ENCODE peak calls at places on chromosomes 5 and 9, in ten cellular contexts. X, D, S, K, I, F, C, Q, U and V are unnamed samples.

GRCh38 chr5:123085638-123086286 is 3.3 kb upstream of the PRDM6 start:
- DNase-seq in U (no peak), X (no peak), C (no peak), Q (no peak), I (no peak), F (no peak), K (no peak), D (no peak), S (no peak), V (no peak)

GRCh38 chr5:164289526-164289925 is 784.1 kb downstream of the MAT2B start:
- DNase-seq in D (no peak), F (no peak), S (no peak), U (no peak), X (no peak), C (no peak), I (no peak), Q (no peak), K (no peak), V (no peak)

GRCh38 chr5:54383225-54383624 is 72.3 kb upstream of the HSPB3 start:
- DNase-seq in X (no peak), S (peak; percentile 39), D (no peak), K (no peak), U (no peak), C (no peak), I (no peak), Q (no peak), F (no peak), V (no peak)

GRCh38 chr9:126635061-126635460 is 21.3 kb downstream of the LMX1B start:
- DNase-seq in F (no peak), U (no peak), X (no peak), C (no peak), S (no peak), D (no peak), Q (no peak), K (no peak), I (no peak), V (no peak)

GRCh38 chr9:117718085-117718484 is 13.9 kb downstream of the TLR4 start:
- DNase-seq in D (no peak), X (no peak), I (no peak), Q (no peak), C (no peak), F (no peak), U (no peak), S (peak; percentile 43), K (no peak), V (no peak)

GRCh38 chr5:463952-464351 is 21.0 kb downstream of the EXOC3 start:
- DNase-seq in K (no peak), Q (peak; percentile 49), F (peak; percentile 91), D (peak; percentile 16), U (peak; percentile 1), X (no peak), C (peak; percentile 48), I (no peak), S (no peak), V (peak; percentile 60)

GRCh38 chr5:176996780-176997179 is 9.8 kb downstream of the UIMC1 start:
- DNase-seq in Q (no peak), K (peak; percentile 5), X (no peak), D (no peak), C (no peak), U (no peak), S (no peak), I (no peak), F (no peak), V (no peak)

GRCh38 chr9:33044162-33044673 is 19.1 kb downstream of the DNAJA1 start:
- DNase-seq in K (peak; percentile 94), F (peak; percentile 54), I (peak; percentile 87), X (peak; percentile 71), U (peak; percentile 79), D (peak; percentile 78), Q (peak; percentile 95), S (peak; percentile 82), C (peak; percentile 34), V (peak; percentile 50)

GRCh38 chr9:77807295-77807694 is 159.2 kb upstream of the GNA14 start:
- DNase-seq in D (no peak), U (no peak), F (no peak), I (no peak), S (peak; percentile 93), Q (no peak), K (peak; percentile 27), C (no peak), X (peak; percentile 67), V (no peak)

GRCh38 chr5:54317511-54318260 is 7.3 kb upstream of the ARL15 start:
- DNase-seq in D (no peak), I (no peak), C (no peak), X (no peak), F (no peak), Q (no peak), K (no peak), U (peak; percentile 60), S (no peak), V (no peak)

GRCh38 chr9:102551346-102551745 is 443.8 kb upstream of the CYLC2 start:
- DNase-seq in U (no peak), C (no peak), Q (no peak), D (no peak), F (no peak), S (no peak), X (no peak), I (no peak), K (no peak), V (no peak)

GRCh38 chr9:102550266-102550665 is 444.9 kb upstream of the CYLC2 start:
- DNase-seq in C (no peak), F (no peak), X (no peak), I (no peak), S (no peak), K (no peak), D (no peak), U (no peak), Q (no peak), V (no peak)
- H3K9me3 ChIP-seq in C (no peaks in the 10 kb centered on the region), F (peaks cover 24% of the 10 kb centered on the region), X (peaks cover 10% of the 10 kb centered on the region), I (no peaks in the 10 kb centered on the region), S (peaks cover 10% of the 10 kb centered on the region), K (no peaks in the 10 kb centered on the region), D (no peaks in the 10 kb centered on the region), U (no peaks in the 10 kb centered on the region), Q (no peaks in the 10 kb centered on the region), V (no peaks in the 10 kb centered on the region)

DNA sequence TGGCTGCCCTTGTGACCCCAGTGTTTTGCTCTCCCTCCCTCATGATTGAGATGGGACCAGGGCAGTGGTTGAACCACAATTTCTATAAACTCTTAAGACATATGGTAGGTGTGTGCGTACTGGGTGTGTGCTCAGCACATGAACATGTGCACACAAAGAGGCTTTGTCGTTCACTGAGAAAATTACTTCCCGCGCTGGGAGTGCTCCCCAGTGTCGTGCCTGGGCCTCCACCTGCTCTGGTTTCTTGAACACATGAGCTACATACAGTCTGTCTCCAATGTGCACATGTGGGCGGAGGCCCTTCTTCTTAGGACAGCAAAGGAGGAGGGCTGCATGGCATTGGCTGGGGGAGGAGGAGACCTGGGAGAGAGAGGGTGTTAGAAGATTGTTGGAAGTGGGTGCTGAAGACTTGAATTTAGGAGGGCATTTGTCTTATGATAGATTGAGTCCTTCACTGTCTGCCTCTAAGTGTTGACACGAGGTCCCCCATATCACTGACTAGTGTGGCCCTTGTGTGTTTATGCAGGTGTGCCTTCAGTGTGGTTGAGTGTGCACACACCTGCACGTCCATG is 170.0 kb downstream of the CACNA1B start:
- DNase-seq in X (no peak), U (no peak), F (no peak), Q (no peak), D (peak; percentile 25), K (no peak), S (no peak), I (no peak), C (no peak), V (no peak)
- H3K9me3 ChIP-seq in X (peaks cover 94% of the 10 kb centered on the region), U (no peaks in the 10 kb centered on the region), F (no peaks in the 10 kb centered on the region), Q (no peaks in the 10 kb centered on the region), D (no peaks in the 10 kb centered on the region), K (no peaks in the 10 kb centered on the region), S (peaks cover 26% of the 10 kb centered on the region), I (no peaks in the 10 kb centered on the region), C (no peaks in the 10 kb centered on the region), V (no peaks in the 10 kb centered on the region)

DNA sequence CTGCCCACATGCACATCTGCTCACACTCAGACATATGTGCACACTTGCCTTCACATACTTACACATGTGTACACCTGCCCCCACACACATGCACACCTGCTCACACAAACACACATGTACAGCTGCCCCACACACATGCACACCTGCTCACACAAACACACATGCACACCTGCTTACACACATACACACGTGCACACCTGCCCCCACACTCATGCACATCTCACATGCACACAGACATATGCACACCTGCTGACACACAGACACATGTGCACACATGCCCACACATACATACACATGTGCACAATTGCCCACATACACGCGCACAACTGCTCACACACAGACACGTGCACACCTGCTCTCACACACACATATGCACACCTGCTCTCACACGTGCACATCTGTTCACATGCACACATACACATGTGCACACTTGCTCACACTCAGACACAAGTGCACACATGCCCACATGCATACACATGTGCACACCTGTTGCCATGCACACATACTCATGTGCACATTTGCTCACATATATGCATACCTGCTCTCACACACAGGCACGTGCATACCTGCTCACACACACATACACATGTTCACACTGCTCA is 147.8 kb upstream of the FOXD4L5 start:
- DNase-seq in K (no peak), I (no peak), X (no peak), S (no peak), Q (no peak), U (no peak), F (no peak), C (no peak), D (no peak), V (no peak)
- H3K9me3 ChIP-seq in K (no peaks in the 10 kb centered on the region), I (no peaks in the 10 kb centered on the region), X (peaks cover 79% of the 10 kb centered on the region), S (peaks cover 46% of the 10 kb centered on the region), Q (peaks cover 2% of the 10 kb centered on the region), U (no peaks in the 10 kb centered on the region), F (peaks cover 27% of the 10 kb centered on the region), C (no peaks in the 10 kb centered on the region), D (no peaks in the 10 kb centered on the region), V (no peaks in the 10 kb centered on the region)

GRCh38 chr9:112288029-112288428 is 45.4 kb downstream of the PTBP3 start:
- DNase-seq in S (peak; percentile 8), F (no peak), I (no peak), Q (no peak), U (peak; percentile 36), K (no peak), D (no peak), X (no peak), C (no peak), V (no peak)

GRCh38 chr9:112285056-112285455 is 48.4 kb downstream of the PTBP3 start:
- DNase-seq in U (no peak), Q (no peak), C (no peak), I (no peak), S (no peak), D (no peak), X (no peak), K (no peak), F (no peak), V (no peak)

GRCh38 chr9:112286906-112287305 is 46.5 kb downstream of the PTBP3 start:
- DNase-seq in S (no peak), F (no peak), U (no peak), Q (no peak), D (no peak), C (no peak), K (no peak), X (no peak), I (no peak), V (no peak)

GRCh38 chr9:112280904-112281303 is 52.5 kb downstream of the PTBP3 start:
- DNase-seq in F (no peak), U (no peak), Q (no peak), I (no peak), C (no peak), X (no peak), K (no peak), D (no peak), S (no peak), V (no peak)

DNA sequence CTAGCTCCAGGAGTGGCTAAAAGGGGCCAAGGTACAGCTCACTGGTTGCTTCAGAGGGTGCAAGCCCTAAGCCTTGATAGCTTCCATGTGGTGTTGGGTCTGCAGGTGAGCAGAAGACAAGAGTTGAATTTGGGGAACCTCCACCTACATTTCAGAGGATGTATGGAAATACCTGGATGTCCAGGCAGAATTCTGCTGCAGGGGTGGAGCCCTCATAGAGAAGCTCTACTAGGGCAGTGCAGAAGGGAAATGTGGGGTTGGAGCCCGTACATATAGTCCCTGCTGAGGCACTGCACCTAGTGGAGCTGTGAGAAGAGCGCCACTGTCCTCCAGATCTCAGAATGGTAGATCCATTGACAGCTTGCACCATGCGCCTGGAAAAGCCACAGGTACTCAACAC is 49.6 kb downstream of the PTBP3 start:
- DNase-seq in D (no peak), C (no peak), X (no peak), F (no peak), Q (no peak), S (no peak), K (peak; percentile 29), U (no peak), I (no peak), V (no peak)
- H3K9me3 ChIP-seq in D (peaks cover 12% of the 10 kb centered on the region), C (no peaks in the 10 kb centered on the region), X (peaks cover 13% of the 10 kb centered on the region), F (peaks cover 24% of the 10 kb centered on the region), Q (no peaks in the 10 kb centered on the region), S (peaks cover 6% of the 10 kb centered on the region), K (peaks cover 19% of the 10 kb centered on the region), U (no peaks in the 10 kb centered on the region), I (no peaks in the 10 kb centered on the region), V (peaks cover 4% of the 10 kb centered on the region)